ENCODE peak calls at places on chromosome 2, in seven cellular contexts. X, J, N, L, F, M and D are unnamed samples. For H3K9me3, the result is how much of the 10 kb centered on the place peaks cover.

GRCh38 chr2:43086451-43087221 is 139.8 kb downstream of the ZFP36L2 start:
- DNase-seq in N (peak), J (peak), L (peak), X (peak), F (peak), M (peak), D (peak)

GRCh38 chr2:74440378-74441110 is 1.2 kb downstream of the RTKN start:
- DNase-seq in M (peak), L (peak), N (peak), F (peak), J (peak), X (peak), D (peak)

GRCh38 chr2:231925303-231926179 is 655 bp downstream of the NPPC start:
- DNase-seq in L (peak), X (peak), J (peak), N (peak), M (peak), F (peak), D (peak)

GRCh38 chr2:219576505-219577388 is 4.6 kb downstream of the INHA start:
- DNase-seq in M (peak), J (no peak), X (no peak), F (no peak), L (no peak), N (no peak), D (no peak)

GRCh38 chr2:46561731-46562450 is 82.5 kb downstream of the TMEM247 start:
- DNase-seq in J (no peak), F (no peak), X (no peak), M (no peak), N (no peak), L (no peak), D (peak)

GRCh38 chr2:1586251-1586945 is 157.9 kb downstream of the PXDN start:
- DNase-seq in M (no peak), L (no peak), J (no peak), X (no peak), N (no peak), F (no peak), D (no peak)

GRCh38 chr2:100984892-100985307 is 17.2 kb upstream of the RPL31 start:
- DNase-seq in N (peak), F (peak), M (peak), X (peak), L (peak), J (peak), D (peak)

GRCh38 chr2:60513996-60514395 is 39.5 kb downstream of the BCL11A start:
- DNase-seq in N (no peak), F (no peak), J (no peak), M (no peak), X (no peak), L (no peak), D (no peak)

GRCh38 chr2:158291544-158292175 is 164.9 kb downstream of the CCDC148 start:
- DNase-seq in X (no peak), J (no peak), M (no peak), N (no peak), F (no peak), L (no peak), D (no peak)

GRCh38 chr2:25251032-25251460 is 82.7 kb upstream of the POMC start:
- DNase-seq in L (no peak), J (peak), N (no peak), F (no peak), M (no peak), X (no peak), D (no peak)

GRCh38 chr2:229335349-229335748 is 64.3 kb upstream of the PID1 start:
- DNase-seq in M (no peak), N (no peak), J (no peak), L (no peak), F (no peak), X (no peak), D (no peak)

GRCh38 chr2:166593403-166593802 is 99.4 kb upstream of the SCN7A start:
- DNase-seq in F (no peak), M (peak), J (no peak), X (no peak), L (no peak), N (no peak), D (no peak)

GRCh38 chr2:110865188-110865587 is 132.8 kb downstream of the ACOXL start:
- DNase-seq in X (peak), L (no peak), N (no peak), F (no peak), M (peak), J (no peak), D (no peak)

GRCh38 chr2:84906900-84907714 is 1.7 kb downstream of the TMSB10 start:
- DNase-seq in X (peak), M (peak), N (no peak), J (peak), L (no peak), F (peak), D (peak)

GRCh38 chr2:126831234-126832005 is 67.3 kb upstream of the TEX51 start:
- DNase-seq in L (no peak), X (no peak), J (no peak), N (no peak), M (peak), F (no peak), D (no peak)

GRCh38 chr2:28729698-28730097 is 21.9 kb upstream of the PPP1CB start:
- DNase-seq in J (no peak), N (no peak), X (no peak), F (no peak), L (no peak), M (peak), D (no peak)

GRCh38 chr2:9494096-9494495 is 19.7 kb downstream of the IAH1 start:
- DNase-seq in N (no peak), M (no peak), L (no peak), J (no peak), F (no peak), X (no peak), D (no peak)

GRCh38 chr2:181846359-181846758 is 45.2 kb upstream of the ITPRID2 start:
- DNase-seq in X (no peak), M (no peak), N (no peak), L (no peak), J (no peak), F (no peak), D (no peak)

GRCh38 chr2:150479075-150479915 is 8.2 kb downstream of the RND3 start:
- DNase-seq in J (no peak), X (no peak), F (no peak), L (no peak), N (no peak), M (peak), D (no peak)

GRCh38 chr2:85318222-85319182 is 9.3 kb downstream of the TGOLN2 start:
- DNase-seq in L (no peak), X (no peak), N (no peak), F (no peak), J (no peak), M (peak), D (no peak)

GRCh38 chr2:97348841-97349240 is 235.9 kb downstream of the ANKRD36 start:
- DNase-seq in M (no peak), N (no peak), L (no peak), X (no peak), F (no peak), J (no peak), D (no peak)

GRCh38 chr2:184032983-184033382 is 565.3 kb upstream of the ZNF804A start:
- DNase-seq in X (no peak), J (no peak), F (no peak), L (no peak), M (no peak), N (no peak), D (no peak)

GRCh38 chr2:58155160-58155778 is 85.9 kb downstream of the FANCL start:
- DNase-seq in N (no peak), X (no peak), J (no peak), L (no peak), F (no peak), M (no peak), D (no peak)

GRCh38 chr2:226798422-226799210 is 1.0 kb downstream of the IRS1 start:
- DNase-seq in J (peak), L (peak), X (peak), N (no peak), F (peak), M (peak), D (peak)

GRCh38 chr2:75592028-75592427 is 31.3 kb upstream of the EVA1A start:
- DNase-seq in F (no peak), N (no peak), M (peak), X (no peak), J (no peak), L (no peak), D (no peak)

GRCh38 chr2:231745303-231746038 is 35.6 kb downstream of the PDE6D start:
- DNase-seq in F (no peak), X (no peak), J (no peak), L (no peak), N (no peak), M (no peak), D (no peak)

GRCh38 chr2:59000796-59001195 is 759.7 kb upstream of the FANCL start:
- DNase-seq in N (no peak), X (no peak), L (no peak), J (no peak), F (no peak), M (no peak), D (no peak)

GRCh38 chr2:127115471-127116199 is 8.7 kb upstream of the BIN1 start:
- DNase-seq in F (no peak), L (no peak), M (no peak), X (peak), N (no peak), J (no peak), D (no peak)

GRCh38 chr2:133972786-133973185 is 281.1 kb upstream of the MGAT5 start:
- DNase-seq in J (no peak), M (peak), N (peak), L (no peak), F (no peak), X (no peak), D (peak)

GRCh38 chr2:152811916-152812315 is 93.5 kb downstream of the ARL6IP6 start:
- DNase-seq in J (no peak), N (no peak), F (no peak), M (no peak), L (no peak), X (no peak), D (no peak)

GRCh38 chr2:101003278-101003775 is 1.2 kb downstream of the RPL31 start:
- DNase-seq in M (peak), N (no peak), L (no peak), J (no peak), F (peak), X (no peak), D (no peak)

GRCh38 chr2:47230418-47230817 is 75.3 kb upstream of the STPG4 start:
- DNase-seq in X (no peak), N (peak), J (no peak), F (no peak), L (peak), M (peak), D (peak)

DNA sequence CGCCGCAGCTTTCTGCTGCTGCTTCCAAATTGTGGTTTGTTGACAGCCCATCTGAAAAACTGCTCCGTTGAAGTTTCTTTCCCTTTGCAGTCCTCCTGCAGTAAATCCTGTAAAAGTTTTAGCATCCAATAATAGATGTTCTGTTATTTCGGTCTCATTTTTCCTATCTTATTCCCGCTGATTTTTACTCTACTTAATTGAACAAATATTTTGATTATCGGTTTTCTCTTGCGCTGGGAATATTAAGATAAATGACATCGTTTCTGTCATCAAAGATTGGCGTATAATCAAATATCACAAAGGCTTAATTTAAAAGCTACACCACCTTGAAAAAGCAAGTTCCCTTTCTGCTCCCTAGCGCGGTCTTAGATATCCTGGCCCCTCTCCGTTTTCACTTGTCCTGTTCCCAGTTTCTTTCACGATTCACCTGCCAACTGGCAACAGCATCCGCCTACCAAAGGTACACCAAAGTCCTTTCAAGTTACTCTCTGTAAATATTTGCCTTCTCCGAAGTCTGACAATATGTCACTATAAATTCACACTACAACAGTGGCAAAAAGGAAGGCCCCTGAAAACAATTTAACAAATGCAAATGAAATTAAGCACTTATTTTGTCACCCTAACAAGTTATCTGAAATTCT is 1.0 kb upstream of the STRN start:
- DNase-seq in M (no peak), F (no peak), J (no peak), X (peak), N (no peak), L (peak), D (no peak)
- TF ChIP-seq POLR2A in M (no peak), F (no peak), J (no peak), X (no peak), N (no peak), L (no peak), D (no peak)

DNA sequence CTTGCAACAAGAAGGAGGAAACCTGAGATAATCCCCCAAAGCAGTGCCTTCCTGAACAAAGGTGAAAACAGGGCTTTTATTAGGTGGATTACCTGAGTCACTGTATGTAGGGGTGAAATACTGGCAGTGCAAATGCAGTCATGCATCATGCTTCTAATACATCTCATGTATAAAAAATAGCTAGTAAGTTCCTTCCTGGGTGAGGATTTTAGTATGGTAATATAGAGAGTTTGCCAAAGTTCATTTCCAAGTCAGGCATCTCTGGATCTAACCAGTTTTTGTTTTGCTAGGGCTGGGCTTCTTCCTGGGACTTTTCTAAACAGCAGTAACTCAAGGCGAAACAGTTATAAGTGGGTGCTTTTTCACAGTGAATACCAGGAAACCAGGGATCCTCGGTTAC is 583.4 kb upstream of the LRRTM1 start:
- DNase-seq in J (no peak), M (no peak), N (no peak), X (no peak), F (no peak), L (no peak), D (no peak)
- H3K9me3 ChIP-seq in J (under half), M (under half), N (under half), X (under half), F (under half), L (under half), D (under half)

DNA sequence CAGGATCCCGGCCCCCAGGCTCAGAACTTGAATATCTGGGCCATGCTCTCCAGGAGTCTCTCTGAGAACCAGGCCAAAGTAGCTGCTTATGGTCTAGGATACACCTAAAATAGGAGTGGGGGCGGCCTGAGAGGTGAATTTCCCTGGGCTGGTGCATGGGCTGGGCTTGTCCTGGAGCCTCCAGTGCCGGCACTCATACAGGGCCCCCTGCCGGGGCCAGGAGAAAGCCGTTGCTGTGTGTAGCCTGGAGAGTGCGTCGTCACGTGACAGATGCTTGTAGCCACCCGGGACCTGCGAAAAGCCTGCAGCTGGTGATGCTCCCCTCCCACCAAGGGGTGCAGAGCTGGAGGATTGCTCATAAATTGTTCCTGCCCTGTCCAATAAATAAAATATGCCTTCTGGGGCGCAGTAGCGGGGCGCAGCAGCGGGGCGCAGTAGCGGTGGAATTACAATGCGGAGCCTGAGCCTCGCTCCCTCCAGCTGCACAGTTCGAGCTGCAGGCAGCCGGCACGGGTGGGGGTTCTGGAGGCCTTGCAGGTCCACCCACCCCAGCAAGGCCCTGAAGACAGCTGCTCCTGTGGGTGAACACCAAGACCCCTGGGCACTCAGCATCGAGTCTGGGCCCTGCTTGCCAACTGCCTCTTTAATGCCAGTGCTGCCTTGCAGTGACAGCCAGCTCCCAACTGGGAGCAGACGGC is 289.9 kb downstream of the NDUFA10 start:
- DNase-seq in F (no peak), M (no peak), N (no peak), L (no peak), J (peak), X (no peak), D (no peak)
- H3K27ac ChIP-seq in F (no peak), M (no peak), N (no peak), L (no peak), J (no peak), X (no peak), D (no peak)

GRCh38 chr2:175167076-175167791 is 769 bp downstream of the ATF2 start:
- DNase-seq in J (no peak), X (no peak), N (peak), M (no peak), L (no peak), F (peak), D (no peak)
- TF ChIP-seq POLR2A in J (no peak), X (no peak), N (no peak), M (no peak), L (no peak), F (no peak), D (no peak)

DNA sequence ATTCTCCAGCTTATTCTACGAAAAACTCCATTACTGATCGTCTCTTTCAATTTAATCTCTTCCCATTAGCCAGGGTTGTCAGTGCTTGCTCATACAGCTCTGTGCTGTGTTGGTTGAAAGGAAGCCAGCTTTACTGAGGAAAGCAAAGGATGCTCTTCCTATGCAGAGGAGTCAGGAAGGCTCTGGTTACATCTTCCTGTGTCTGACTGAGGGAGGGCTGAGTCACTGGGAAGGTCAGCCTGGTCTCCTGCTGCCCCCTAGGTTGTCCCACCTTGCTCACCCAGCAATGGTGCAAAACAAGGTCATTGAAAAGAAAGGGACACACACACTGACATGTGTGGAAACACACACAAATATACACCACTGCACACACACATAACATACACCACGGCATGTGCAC is 975.6 kb downstream of the DCDC2C start:
- DNase-seq in F (no peak), M (no peak), X (no peak), N (no peak), J (no peak), L (no peak), D (no peak)
- H3K9me3 ChIP-seq in F (under half), M (under half), X (under half), N (under half), J (under half), L (under half), D (under half)

DNA sequence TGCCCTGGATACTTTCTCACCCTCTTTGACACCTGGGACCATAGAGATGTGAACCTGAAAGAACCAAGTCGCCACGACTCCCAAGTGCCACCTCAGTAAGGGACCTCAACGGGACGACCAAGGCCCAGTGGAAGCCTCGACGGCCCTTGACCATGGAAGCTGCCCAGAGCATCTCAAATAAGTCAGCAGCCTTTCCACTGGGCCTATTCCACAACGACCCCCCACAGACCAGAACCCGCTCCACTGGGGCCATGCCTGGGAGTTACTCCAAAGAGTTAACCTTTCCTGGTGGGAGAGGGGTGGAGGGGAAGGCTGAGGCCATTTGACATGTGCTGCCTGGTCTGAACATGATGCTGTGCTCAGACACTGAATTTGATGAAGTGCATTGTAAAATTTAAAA is 146.9 kb downstream of the KLHL29 start:
- DNase-seq in M (no peak), X (no peak), J (no peak), L (no peak), N (no peak), F (no peak), D (no peak)
- H3K27ac ChIP-seq in M (no peak), X (peak), J (no peak), L (peak), N (peak), F (no peak), D (no peak)

DNA sequence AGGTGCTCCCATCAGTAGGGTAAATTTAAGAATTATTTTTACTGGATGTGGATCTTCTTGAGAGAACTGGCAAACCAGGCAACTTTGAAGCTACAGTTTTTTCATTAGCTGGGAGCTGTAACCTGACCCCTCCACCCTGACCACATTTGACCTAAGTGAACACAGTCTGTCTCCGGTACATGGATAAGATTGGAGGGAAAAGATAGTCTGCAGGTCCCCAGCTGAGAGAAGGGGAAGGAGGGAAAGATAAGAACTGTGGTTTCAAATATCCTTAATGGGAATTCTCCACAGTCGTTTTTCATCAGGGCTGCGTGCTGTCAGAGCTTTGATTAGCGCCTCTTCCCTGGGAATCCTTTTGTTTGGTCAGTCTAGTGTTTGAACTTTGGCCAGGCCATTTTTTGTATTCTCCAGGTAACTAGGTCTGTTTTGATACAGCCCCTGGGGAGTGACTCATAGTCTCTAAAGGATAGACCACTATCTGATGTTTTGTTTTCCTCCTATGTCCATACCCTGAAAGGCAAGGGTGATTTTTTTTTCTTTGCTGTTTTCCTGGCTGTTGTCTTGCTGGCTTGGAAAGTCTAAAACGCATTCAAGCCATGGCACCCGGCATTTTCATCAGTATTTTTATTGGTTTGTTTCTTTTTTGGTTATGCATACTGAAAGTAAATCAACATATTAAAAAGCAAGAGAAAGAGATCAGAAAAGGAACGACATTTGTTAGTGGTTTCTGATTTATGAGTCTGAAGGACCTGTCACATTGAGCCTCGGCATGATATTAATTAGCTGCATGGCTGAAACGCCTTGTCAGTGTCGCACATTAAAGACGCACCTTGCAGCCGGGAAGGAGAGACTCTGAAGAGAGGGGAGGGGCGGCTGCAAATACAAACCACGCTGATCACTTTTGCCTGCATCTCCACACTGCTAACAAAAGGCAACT is 183.4 kb upstream of the FN1 start:
- DNase-seq in N (no peak), F (peak), J (no peak), X (no peak), L (no peak), M (peak), D (no peak)
- TF ChIP-seq POLR2A in N (no peak), F (no peak), J (no peak), X (no peak), L (no peak), M (no peak), D (no peak)

GRCh38 chr2:89775885-89776284 is 1084.4 kb downstream of the RPIA start:
- DNase-seq in F (no peak), M (no peak), L (no peak), N (no peak), J (no peak), X (no peak), D (no peak)
- H3K9me3 ChIP-seq in F (under half), M (under half), L (under half), N (half or more), J (half or more), X (under half), D (under half)

GRCh38 chr2:64727843-64728463 is 74.2 kb upstream of the SERTAD2 start:
- DNase-seq in F (no peak), L (no peak), M (no peak), J (no peak), X (no peak), N (no peak), D (no peak)
- H3K27ac ChIP-seq in F (no peak), L (no peak), M (no peak), J (no peak), X (peak), N (no peak), D (no peak)